ENCODE peak calls at places on chromosomes 13 and 19, in four cellular contexts. S, B, A and N are unnamed samples.

GRCh38 chr13:67225252-67226159 is 4.6 kb downstream of the PCDH9 start:
- DNase-seq in S (no peak), B (no peak), A (no peak), N (no peak)

GRCh38 chr13:107301724-107302374 is 733.9 kb upstream of the ARGLU1 start:
- DNase-seq in S (no peak), B (no peak), A (no peak), N (peak; percentile 27)

GRCh38 chr19:48644839-48645651 is 942 bp downstream of the CA11 start:
- DNase-seq in S (peak; percentile 81), B (peak; percentile 52), A (peak; percentile 65), N (peak; percentile 72)

GRCh38 chr13:112229992-112230872 is 145.9 kb upstream of the SPACA7 start:
- DNase-seq in S (no peak), B (no peak), A (no peak), N (no peak)

GRCh38 chr19:50719566-50719965 is at the start of gene SHANK1:
- DNase-seq in S (no peak), B (no peak), A (peak; percentile 17), N (no peak)

GRCh38 chr13:29758591-29759114 is 91.8 kb downstream of the UBL3 start:
- DNase-seq in S (no peak), B (peak; percentile 22), A (no peak), N (peak; percentile 23)

GRCh38 chr13:109401891-109402290 is 384.5 kb downstream of the IRS2 start:
- DNase-seq in S (no peak), B (no peak), A (no peak), N (no peak)

GRCh38 chr19:21848706-21849105 is 12.7 kb upstream of the ZNF43 start:
- DNase-seq in S (no peak), B (no peak), A (peak; percentile 31), N (no peak)

GRCh38 chr13:112452380-112453206 is 76.4 kb downstream of the SPACA7 start:
- DNase-seq in S (no peak), B (no peak), A (no peak), N (no peak)

GRCh38 chr13:59492030-59492636 is 671.6 kb downstream of the DIAPH3 start:
- DNase-seq in S (no peak), B (no peak), A (peak; percentile 36), N (no peak)

GRCh38 chr19:4197625-4198466 is 15.4 kb downstream of the ANKRD24 start:
- DNase-seq in S (no peak), B (no peak), A (no peak), N (no peak)

GRCh38 chr13:113918981-113919646 is 54.8 kb downstream of the C13orf46 start:
- DNase-seq in S (no peak), B (no peak), A (no peak), N (no peak)

GRCh38 chr19:39533791-39534190 is 1.1 kb upstream of the EID2B start:
- DNase-seq in S (no peak), B (no peak), A (no peak), N (no peak)

GRCh38 chr13:67619346-67619745 is 389.2 kb upstream of the PCDH9 start:
- DNase-seq in S (no peak), B (no peak), A (peak; percentile 59), N (no peak)

GRCh38 chr19:33296473-33297060 is 5.8 kb downstream of the CEBPA start:
- DNase-seq in S (no peak), B (no peak), A (no peak), N (peak; percentile 48)

GRCh38 chr13:94112227-94112626 is 367.3 kb downstream of the DCT start:
- DNase-seq in S (no peak), B (no peak), A (peak; percentile 98), N (peak; percentile 91)

GRCh38 chr19:6062274-6062673 is 48.0 kb downstream of the RFX2 start:
- DNase-seq in S (no peak), B (no peak), A (no peak), N (peak; percentile 61)

GRCh38 chr13:72726721-72727416 is 560 bp downstream of the MZT1 start:
- DNase-seq in S (no peak), B (no peak), A (no peak), N (peak; percentile 19)

GRCh38 chr13:97367427-97367826 is 66.5 kb upstream of the RAP2A start:
- DNase-seq in S (no peak), B (no peak), A (peak; percentile 78), N (peak; percentile 87)

GRCh38 chr19:5268801-5269200 is 71.8 kb downstream of the PTPRS start:
- DNase-seq in S (no peak), B (no peak), A (no peak), N (no peak)

GRCh38 chr19:29505034-29505824 is 20.6 kb upstream of the VSTM2B start:
- DNase-seq in S (no peak), B (no peak), A (no peak), N (no peak)

DNA sequence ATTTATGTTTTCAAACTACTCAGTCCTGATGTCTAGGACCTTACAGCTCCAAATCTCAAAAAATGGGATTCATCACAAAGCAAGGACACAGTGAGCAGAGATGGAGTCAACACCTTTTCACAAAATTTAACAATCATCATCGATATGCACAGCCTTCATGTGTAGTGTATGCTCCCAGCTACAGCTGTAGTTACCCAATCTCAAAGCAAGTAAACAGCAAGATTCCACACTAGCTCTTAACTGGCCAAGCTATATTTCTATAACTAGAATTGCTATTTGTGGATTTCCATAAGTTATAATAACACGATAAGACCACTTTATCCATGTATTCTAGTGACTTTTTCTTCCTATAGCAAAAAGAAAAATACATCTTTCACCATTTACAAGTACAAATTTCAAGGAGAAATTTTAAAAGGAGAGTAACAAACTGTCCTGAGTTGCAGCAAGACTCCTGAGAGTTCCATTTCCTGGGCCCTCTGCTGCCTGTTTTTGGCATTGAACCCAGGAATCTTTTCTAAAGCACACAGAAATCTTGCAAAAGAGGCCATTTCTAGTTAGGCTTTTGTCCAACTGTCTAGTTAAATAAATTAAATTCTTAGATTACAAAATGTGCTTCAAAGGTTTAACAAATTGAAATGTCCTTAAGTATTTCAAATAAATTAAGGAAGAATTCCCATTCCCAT is 460.6 kb downstream of the FGF14 start:
- DNase-seq in S (no peak), B (no peak), A (peak; percentile 2), N (peak; percentile 30)
- TF ChIP-seq CTCF in S (no peak), B (no peak), A (peak; percentile 19), N (peak; percentile 46)

DNA sequence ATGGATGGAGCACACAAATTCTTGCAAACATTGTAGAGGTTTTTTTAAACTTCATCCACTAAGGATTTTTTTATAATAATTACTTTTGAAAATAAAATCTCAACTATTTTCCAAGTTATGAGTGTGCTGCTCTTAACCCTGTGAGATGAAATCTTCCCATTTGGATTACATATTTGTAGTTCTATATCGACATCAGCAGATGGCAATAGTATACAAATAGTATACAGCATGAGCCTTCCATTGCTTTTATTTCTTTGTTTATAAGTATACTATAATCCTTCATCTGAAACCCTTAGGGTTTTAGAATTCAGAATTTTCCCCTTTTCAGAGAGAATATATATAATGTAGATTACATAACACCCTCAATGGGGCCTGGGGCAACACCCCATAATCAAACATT is 70.5 kb downstream of the GJA3 start:
- DNase-seq in S (no peak), B (no peak), A (no peak), N (no peak)
- TF ChIP-seq CTCF in S (no peak), B (no peak), A (peak; percentile 24), N (no peak)

DNA sequence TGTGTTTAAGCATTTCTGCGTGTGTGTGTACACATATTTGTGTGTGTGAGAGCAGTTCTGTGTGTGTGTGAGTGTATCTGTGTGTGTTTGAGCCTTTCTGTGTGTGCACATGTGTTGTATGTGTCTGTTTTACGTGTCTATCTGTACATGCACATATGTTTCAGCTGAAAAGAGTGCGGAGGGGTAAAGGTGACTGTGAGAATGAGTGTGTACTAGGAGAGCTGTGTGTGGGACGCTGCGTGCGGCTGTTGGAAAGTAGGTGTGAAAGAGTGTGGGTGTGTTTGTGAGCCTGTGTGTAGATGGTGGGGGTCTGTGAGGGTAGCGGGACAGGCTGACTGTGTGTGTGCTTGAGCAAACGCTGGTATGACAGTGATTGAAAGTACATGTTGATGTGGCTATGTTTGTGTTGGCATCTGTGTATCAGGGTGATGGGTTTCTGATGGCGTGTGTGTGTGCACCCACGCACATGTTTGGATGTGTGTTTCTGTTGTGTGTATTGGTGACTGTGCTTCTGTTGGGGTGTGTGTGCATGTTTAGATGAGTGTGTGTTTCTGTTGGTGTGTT is 7.5 kb upstream of the TPM4 start:
- DNase-seq in S (no peak), B (no peak), A (no peak), N (no peak)
- TF ChIP-seq CTCF in S (no peak), B (no peak), A (no peak), N (no peak)

GRCh38 chr19:53507523-53508442 is 30.2 kb upstream of the ZNF331 start:
- DNase-seq in S (no peak), B (no peak), A (peak; percentile 41), N (peak; percentile 6)

GRCh38 chr19:53509443-53509842 is 28.5 kb upstream of the ZNF331 start:
- DNase-seq in S (no peak), B (no peak), A (no peak), N (peak; percentile 12)

GRCh38 chr19:53511357-53511756 is 26.6 kb upstream of the ZNF331 start:
- DNase-seq in S (no peak), B (no peak), A (no peak), N (no peak)

GRCh38 chr19:53509845-53510244 is 28.1 kb upstream of the ZNF331 start:
- DNase-seq in S (no peak), B (no peak), A (no peak), N (no peak)

DNA sequence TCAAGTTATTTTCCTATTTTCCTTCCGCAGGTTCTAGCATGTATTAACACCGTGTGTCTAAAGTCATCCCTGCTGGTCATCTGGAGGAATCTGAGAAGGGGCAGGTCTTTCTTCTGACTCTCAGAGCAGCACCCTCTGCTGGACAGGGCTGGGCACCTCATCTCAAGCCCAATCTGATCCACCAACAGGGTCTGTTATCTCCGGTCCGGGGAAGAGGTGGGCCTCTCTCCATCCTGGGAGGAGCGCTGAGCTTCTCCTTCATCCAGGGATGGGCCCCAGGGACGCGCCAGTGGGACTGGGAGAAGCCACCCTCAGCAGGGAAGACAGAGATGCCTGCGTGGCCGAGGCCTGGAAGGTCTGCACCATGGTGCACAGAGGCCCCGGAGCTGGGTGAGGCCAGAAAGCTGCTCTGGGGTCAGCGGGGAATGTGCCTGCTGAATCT is 26.0 kb upstream of the ZNF331 start:
- DNase-seq in S (peak; percentile 60), B (peak; percentile 28), A (peak; percentile 65), N (peak; percentile 74)
- TF ChIP-seq CTCF in S (peak; percentile 72), B (no peak), A (peak; percentile 66), N (peak; percentile 79)

GRCh38 chr19:2171349-2172145 is 7.8 kb downstream of the DOT1L start:
- DNase-seq in S (no peak), B (peak; percentile 90), A (peak; percentile 36), N (peak; percentile 40)
- TF ChIP-seq CTCF in S (no peak), B (no peak), A (peak; percentile 14), N (peak; percentile 4)